ENCODE peak calls at places on chromosome 12, in nine cellular contexts. One of them, this sample, is unnamed.
A peak's percentile ranks its signal among the peaks of the same experiment; 100 is the strongest.

GRCh38 chr12:128969480-128970055 is 116.3 kb downstream of the GLT1D1 start:
- DNase-seq in fibroblast of the conjunctiva: no peak
- DNase-seq in NCI-H1092 treated with DMSO at 0.1 percent for 48 hours: peak; percentile 92
- DNase-seq in foreskin fibroblast: no peak
- DNase-seq in neuronal stem cell: peak; percentile 35
- DNase-seq in activated CD4-positive, alpha-beta T cell treated with anti-CD3 and anti-CD28 coated beads for 24 hours: no peak
- DNase-seq in nephron progenitor cell: peak; percentile 72
- DNase-seq in GM06990: peak; percentile 47
- DNase-seq in amniotic stem cell: no peak
- DNase-seq in this sample: no peak

GRCh38 chr12:107906719-107907118 is 132.2 kb downstream of the ASCL4 start:
- DNase-seq in fibroblast of the conjunctiva: no peak
- DNase-seq in NCI-H1092 treated with DMSO at 0.1 percent for 48 hours: no peak
- DNase-seq in foreskin fibroblast: no peak
- DNase-seq in neuronal stem cell: no peak
- DNase-seq in activated CD4-positive, alpha-beta T cell treated with anti-CD3 and anti-CD28 coated beads for 24 hours: no peak
- DNase-seq in nephron progenitor cell: no peak
- DNase-seq in GM06990: no peak
- DNase-seq in amniotic stem cell: no peak
- DNase-seq in this sample: no peak

GRCh38 chr12:110860833-110861291 is 14.1 kb downstream of the CCDC63 start:
- DNase-seq in fibroblast of the conjunctiva: no peak
- DNase-seq in NCI-H1092 treated with DMSO at 0.1 percent for 48 hours: no peak
- DNase-seq in foreskin fibroblast: no peak
- DNase-seq in neuronal stem cell: peak; percentile 91
- DNase-seq in activated CD4-positive, alpha-beta T cell treated with anti-CD3 and anti-CD28 coated beads for 24 hours: no peak
- DNase-seq in nephron progenitor cell: no peak
- DNase-seq in GM06990: no peak
- DNase-seq in amniotic stem cell: no peak
- DNase-seq in this sample: peak; percentile 36

GRCh38 chr12:107845980-107846659 is 71.6 kb downstream of the ASCL4 start:
- DNase-seq in fibroblast of the conjunctiva: no peak
- DNase-seq in NCI-H1092 treated with DMSO at 0.1 percent for 48 hours: no peak
- DNase-seq in foreskin fibroblast: peak; percentile 4
- DNase-seq in neuronal stem cell: no peak
- DNase-seq in activated CD4-positive, alpha-beta T cell treated with anti-CD3 and anti-CD28 coated beads for 24 hours: no peak
- DNase-seq in nephron progenitor cell: no peak
- DNase-seq in GM06990: no peak
- DNase-seq in amniotic stem cell: no peak
- DNase-seq in this sample: no peak

GRCh38 chr12:91890742-91891141 is 254.9 kb downstream of the BTG1 start:
- DNase-seq in fibroblast of the conjunctiva: no peak
- DNase-seq in NCI-H1092 treated with DMSO at 0.1 percent for 48 hours: no peak
- DNase-seq in foreskin fibroblast: peak; percentile 54
- DNase-seq in neuronal stem cell: no peak
- DNase-seq in activated CD4-positive, alpha-beta T cell treated with anti-CD3 and anti-CD28 coated beads for 24 hours: no peak
- DNase-seq in nephron progenitor cell: no peak
- DNase-seq in GM06990: no peak
- DNase-seq in amniotic stem cell: no peak
- DNase-seq in this sample: peak; percentile 50

GRCh38 chr12:47265391-47265790 is 185.6 kb upstream of the AMIGO2 start:
- DNase-seq in fibroblast of the conjunctiva: no peak
- DNase-seq in NCI-H1092 treated with DMSO at 0.1 percent for 48 hours: no peak
- DNase-seq in foreskin fibroblast: no peak
- DNase-seq in neuronal stem cell: no peak
- DNase-seq in activated CD4-positive, alpha-beta T cell treated with anti-CD3 and anti-CD28 coated beads for 24 hours: no peak
- DNase-seq in nephron progenitor cell: no peak
- DNase-seq in GM06990: no peak
- DNase-seq in amniotic stem cell: no peak
- DNase-seq in this sample: no peak

GRCh38 chr12:81123611-81124010 is 45.7 kb downstream of the ACSS3 start:
- DNase-seq in fibroblast of the conjunctiva: no peak
- DNase-seq in NCI-H1092 treated with DMSO at 0.1 percent for 48 hours: no peak
- DNase-seq in foreskin fibroblast: no peak
- DNase-seq in neuronal stem cell: no peak
- DNase-seq in activated CD4-positive, alpha-beta T cell treated with anti-CD3 and anti-CD28 coated beads for 24 hours: no peak
- DNase-seq in nephron progenitor cell: no peak
- DNase-seq in GM06990: no peak
- DNase-seq in amniotic stem cell: no peak
- DNase-seq in this sample: no peak

GRCh38 chr12:42118136-42118879 is 26.4 kb downstream of the GXYLT1 start:
- DNase-seq in fibroblast of the conjunctiva: no peak
- DNase-seq in NCI-H1092 treated with DMSO at 0.1 percent for 48 hours: no peak
- DNase-seq in foreskin fibroblast: peak; percentile 22
- DNase-seq in neuronal stem cell: no peak
- DNase-seq in activated CD4-positive, alpha-beta T cell treated with anti-CD3 and anti-CD28 coated beads for 24 hours: no peak
- DNase-seq in nephron progenitor cell: no peak
- DNase-seq in GM06990: no peak
- DNase-seq in amniotic stem cell: no peak
- DNase-seq in this sample: no peak

GRCh38 chr12:113328368-113328889 is 6.5 kb downstream of the SLC8B1 start:
- DNase-seq in fibroblast of the conjunctiva: no peak
- DNase-seq in NCI-H1092 treated with DMSO at 0.1 percent for 48 hours: no peak
- DNase-seq in foreskin fibroblast: no peak
- DNase-seq in neuronal stem cell: no peak
- DNase-seq in activated CD4-positive, alpha-beta T cell treated with anti-CD3 and anti-CD28 coated beads for 24 hours: no peak
- DNase-seq in nephron progenitor cell: no peak
- DNase-seq in GM06990: no peak
- DNase-seq in amniotic stem cell: no peak
- DNase-seq in this sample: no peak

This sample was measured in endothelial cell of umbilical vein.